ENCODE peak calls at places on chromosomes 16 and 17, in eight cellular contexts. G, H, Z, B, L, F, U and A are unnamed samples.

GRCh38 chr17:16507918-16508533 is 16.0 kb upstream of the LRRC75A start:
- DNase-seq in G (no peak), H (no peak), Z (no peak), B (peak), L (no peak), F (no peak), U (no peak), A (no peak)

GRCh38 chr17:1186214-1186820 is 6.5 kb upstream of the ABR start:
- DNase-seq in G (no peak), H (no peak), Z (no peak), B (no peak), L (no peak), F (no peak), U (no peak), A (no peak)

GRCh38 chr17:69651921-69652320 is 237.4 kb downstream of the MAP2K6 start:
- DNase-seq in G (no peak), H (no peak), Z (no peak), B (no peak), L (no peak), F (no peak), U (no peak), A (no peak)

GRCh38 chr16:11112723-11113348 is 143.2 kb downstream of the SOCS1 start:
- DNase-seq in G (no peak), H (no peak), Z (no peak), B (no peak), L (no peak), F (no peak), U (no peak), A (no peak)

GRCh38 chr17:5780476-5780875 is 196.2 kb upstream of the NLRP1 start:
- DNase-seq in G (no peak), H (no peak), Z (no peak), B (no peak), L (no peak), F (no peak), U (no peak), A (no peak)

GRCh38 chr16:22665048-22665797 is 148.7 kb upstream of the HS3ST2 start:
- DNase-seq in G (no peak), H (no peak), Z (no peak), B (no peak), L (no peak), F (no peak), U (no peak), A (no peak)

GRCh38 chr17:35372846-35373531 is 432 bp downstream of the SLFN11 start:
- DNase-seq in G (no peak), H (peak), Z (no peak), B (peak), L (no peak), F (no peak), U (no peak), A (peak)

GRCh38 chr16:29698484-29699323 is 19.7 kb downstream of the QPRT start:
- DNase-seq in G (no peak), H (no peak), Z (no peak), B (no peak), L (no peak), F (no peak), U (no peak), A (no peak)

GRCh38 chr16:87145181-87146176 is 171.7 kb downstream of the C16orf95 start:
- DNase-seq in G (no peak), H (peak), Z (peak), B (no peak), L (no peak), F (no peak), U (no peak), A (no peak)

GRCh38 chr17:37519241-37519985 is 29.7 kb downstream of the DUSP14 start:
- DNase-seq in G (no peak), H (no peak), Z (no peak), B (no peak), L (no peak), F (no peak), U (no peak), A (no peak)

GRCh38 chr17:64048805-64049204 is 28.4 kb upstream of the ICAM2 start:
- DNase-seq in G (no peak), H (no peak), Z (no peak), B (no peak), L (no peak), F (no peak), U (no peak), A (no peak)

GRCh38 chr17:3602499-3602898 is 6.7 kb downstream of the TRPV1 start:
- DNase-seq in G (peak), H (peak), Z (peak), B (peak), L (no peak), F (no peak), U (no peak), A (peak)

GRCh38 chr16:63061319-63061718 is 1025.1 kb upstream of the CDH8 start:
- DNase-seq in G (no peak), H (no peak), Z (peak), B (no peak), L (no peak), F (no peak), U (no peak), A (no peak)

GRCh38 chr16:79845734-79846135 is 245.2 kb upstream of the MAF start:
- DNase-seq in G (no peak), H (no peak), Z (peak), B (no peak), L (no peak), F (no peak), U (no peak), A (no peak)

GRCh38 chr17:37131064-37131463 is 182.3 kb downstream of the AATF start:
- DNase-seq in G (no peak), H (no peak), Z (no peak), B (no peak), L (no peak), F (peak), U (no peak), A (no peak)

GRCh38 chr17:59330314-59330942 is 1.0 kb upstream of the YPEL2 start:
- DNase-seq in G (no peak), H (peak), Z (peak), B (peak), L (no peak), F (peak), U (peak), A (no peak)

GRCh38 chr16:84595052-84595481 is 22.8 kb downstream of the COTL1 start:
- DNase-seq in G (no peak), H (no peak), Z (no peak), B (no peak), L (no peak), F (no peak), U (no peak), A (no peak)

GRCh38 chr16:54936086-54936978 is 5.7 kb downstream of the IRX5 start:
- DNase-seq in G (peak), H (peak), Z (no peak), B (peak), L (peak), F (no peak), U (no peak), A (peak)

GRCh38 chr16:86044241-86044671 is 145.3 kb downstream of the IRF8 start:
- DNase-seq in G (peak), H (peak), Z (peak), B (peak), L (peak), F (no peak), U (no peak), A (peak)

GRCh38 chr16:85878875-85879274 is 20.1 kb upstream of the IRF8 start:
- DNase-seq in G (no peak), H (no peak), Z (peak), B (no peak), L (no peak), F (peak), U (no peak), A (no peak)

GRCh38 chr17:44529864-44530263 is 26.7 kb upstream of the GPATCH8 start:
- DNase-seq in G (no peak), H (no peak), Z (peak), B (no peak), L (no peak), F (no peak), U (no peak), A (no peak)

GRCh38 chr16:85454171-85454883 is 158.8 kb upstream of the GSE1 start:
- DNase-seq in G (no peak), H (no peak), Z (no peak), B (no peak), L (no peak), F (no peak), U (no peak), A (no peak)

GRCh38 chr16:56425439-56425832 is at the start of gene AMFR:
- DNase-seq in G (peak), H (peak), Z (peak), B (peak), L (peak), F (no peak), U (peak), A (peak)

GRCh38 chr16:78993342-78993741 is 607.2 kb downstream of the MAF start:
- DNase-seq in G (no peak), H (no peak), Z (no peak), B (no peak), L (no peak), F (no peak), U (no peak), A (no peak)

GRCh38 chr16:70701036-70701435 is 15.2 kb upstream of the MTSS2 start:
- DNase-seq in G (no peak), H (peak), Z (no peak), B (no peak), L (no peak), F (no peak), U (no peak), A (no peak)

GRCh38 chr17:68613739-68614298 is 12.7 kb upstream of the FAM20A start:
- DNase-seq in G (peak), H (peak), Z (peak), B (no peak), L (peak), F (no peak), U (peak), A (peak)

GRCh38 chr17:47957591-47958490 is at the start of gene PRR15L:
- DNase-seq in G (no peak), H (no peak), Z (no peak), B (peak), L (no peak), F (no peak), U (no peak), A (no peak)

GRCh38 chr16:13234999-13235398 is 333.6 kb downstream of the SHISA9 start:
- DNase-seq in G (no peak), H (no peak), Z (no peak), B (no peak), L (no peak), F (no peak), U (no peak), A (no peak)

GRCh38 chr16:74034862-74035261 is 261.8 kb upstream of the PSMD7 start:
- DNase-seq in G (no peak), H (peak), Z (peak), B (no peak), L (peak), F (no peak), U (no peak), A (peak)

GRCh38 chr17:82241183-82241925 is 12.5 kb downstream of the SLC16A3 start:
- DNase-seq in G (no peak), H (peak), Z (peak), B (peak), L (no peak), F (peak), U (peak), A (no peak)

GRCh38 chr17:40447148-40447644 is 3.9 kb downstream of the IGFBP4 start:
- DNase-seq in G (no peak), H (no peak), Z (no peak), B (peak), L (no peak), F (no peak), U (peak), A (no peak)

GRCh38 chr17:44362964-44363612 is 565 bp downstream of the FAM171A2 start:
- DNase-seq in G (peak), H (peak), Z (no peak), B (no peak), L (no peak), F (no peak), U (no peak), A (peak)

GRCh38 chr17:7841622-7842379 is 7.8 kb downstream of the KDM6B start:
- DNase-seq in G (peak), H (peak), Z (peak), B (peak), L (peak), F (no peak), U (peak), A (peak)

GRCh38 chr16:29993903-29994612 is 1.4 kb downstream of the HIRIP3 start:
- DNase-seq in G (no peak), H (no peak), Z (no peak), B (no peak), L (no peak), F (no peak), U (no peak), A (no peak)

GRCh38 chr16:48526958-48527331 is 83.0 kb downstream of the N4BP1 start:
- DNase-seq in G (no peak), H (no peak), Z (no peak), B (no peak), L (no peak), F (no peak), U (no peak), A (no peak)

GRCh38 chr17:59890720-59891119 is 2.0 kb downstream of the TUBD1 start:
- DNase-seq in G (no peak), H (no peak), Z (peak), B (no peak), L (no peak), F (no peak), U (no peak), A (no peak)

GRCh38 chr17:48179071-48179945 is 71.7 kb downstream of the SNX11 start:
- DNase-seq in G (no peak), H (no peak), Z (no peak), B (no peak), L (no peak), F (no peak), U (no peak), A (no peak)

DNA sequence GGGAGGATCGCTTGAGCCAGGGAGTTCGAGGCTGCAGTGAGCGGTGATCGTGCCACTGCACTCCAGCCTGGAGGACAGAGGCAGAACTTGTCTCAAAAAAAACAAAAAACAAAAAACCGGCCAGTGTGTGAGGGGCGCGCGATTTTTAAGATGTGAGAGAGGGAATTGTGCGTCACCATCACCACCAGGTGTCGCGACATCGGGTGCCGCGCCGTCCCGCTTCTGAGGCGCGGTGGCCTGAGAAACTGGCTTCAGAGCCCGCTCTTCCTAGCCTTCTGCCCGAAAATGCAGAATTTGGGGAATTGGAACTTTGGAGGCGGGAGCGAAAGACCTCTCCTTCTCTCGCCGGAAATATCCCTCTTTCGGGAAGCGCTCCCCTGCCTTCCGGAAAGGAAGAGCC is 524.8 kb downstream of the KCNJ18 start:
- DNase-seq in G (no peak), H (no peak), Z (no peak), B (no peak), L (no peak), F (no peak), U (no peak), A (no peak)
- TF ChIP-seq CTCF in G (no peak), H (no peak), Z (no peak), B (no peak), L (no peak), F (no peak), U (no peak), A (no peak)

GRCh38 chr16:89733322-89733721 is 12.0 kb downstream of the ZNF276 start:
- DNase-seq in G (no peak), H (no peak), Z (no peak), B (no peak), L (no peak), F (no peak), U (no peak), A (no peak)

GRCh38 chr16:89733792-89734191 is 12.5 kb downstream of the ZNF276 start:
- DNase-seq in G (no peak), H (peak), Z (no peak), B (no peak), L (no peak), F (no peak), U (no peak), A (no peak)

GRCh38 chr16:89730610-89731234 is 9.4 kb downstream of the ZNF276 start:
- DNase-seq in G (no peak), H (no peak), Z (no peak), B (no peak), L (no peak), F (no peak), U (no peak), A (no peak)

GRCh38 chr16:89732142-89732917 is 11.0 kb downstream of the ZNF276 start:
- DNase-seq in G (no peak), H (peak), Z (no peak), B (no peak), L (no peak), F (no peak), U (no peak), A (no peak)

GRCh38 chr16:89732918-89733242 is 11.5 kb downstream of the ZNF276 start:
- DNase-seq in G (no peak), H (no peak), Z (no peak), B (no peak), L (no peak), F (no peak), U (no peak), A (no peak)
- TF ChIP-seq CTCF in G (no peak), H (no peak), Z (no peak), B (no peak), L (no peak), F (no peak), U (no peak), A (no peak)

GRCh38 chr17:79991140-79991923 is 44.3 kb downstream of the TBC1D16 start:
- DNase-seq in G (peak), H (peak), Z (peak), B (peak), L (peak), F (no peak), U (peak), A (peak)
- TF ChIP-seq CTCF in G (peak), H (peak), Z (peak), B (peak), L (peak), F (peak), U (peak), A (peak)

DNA sequence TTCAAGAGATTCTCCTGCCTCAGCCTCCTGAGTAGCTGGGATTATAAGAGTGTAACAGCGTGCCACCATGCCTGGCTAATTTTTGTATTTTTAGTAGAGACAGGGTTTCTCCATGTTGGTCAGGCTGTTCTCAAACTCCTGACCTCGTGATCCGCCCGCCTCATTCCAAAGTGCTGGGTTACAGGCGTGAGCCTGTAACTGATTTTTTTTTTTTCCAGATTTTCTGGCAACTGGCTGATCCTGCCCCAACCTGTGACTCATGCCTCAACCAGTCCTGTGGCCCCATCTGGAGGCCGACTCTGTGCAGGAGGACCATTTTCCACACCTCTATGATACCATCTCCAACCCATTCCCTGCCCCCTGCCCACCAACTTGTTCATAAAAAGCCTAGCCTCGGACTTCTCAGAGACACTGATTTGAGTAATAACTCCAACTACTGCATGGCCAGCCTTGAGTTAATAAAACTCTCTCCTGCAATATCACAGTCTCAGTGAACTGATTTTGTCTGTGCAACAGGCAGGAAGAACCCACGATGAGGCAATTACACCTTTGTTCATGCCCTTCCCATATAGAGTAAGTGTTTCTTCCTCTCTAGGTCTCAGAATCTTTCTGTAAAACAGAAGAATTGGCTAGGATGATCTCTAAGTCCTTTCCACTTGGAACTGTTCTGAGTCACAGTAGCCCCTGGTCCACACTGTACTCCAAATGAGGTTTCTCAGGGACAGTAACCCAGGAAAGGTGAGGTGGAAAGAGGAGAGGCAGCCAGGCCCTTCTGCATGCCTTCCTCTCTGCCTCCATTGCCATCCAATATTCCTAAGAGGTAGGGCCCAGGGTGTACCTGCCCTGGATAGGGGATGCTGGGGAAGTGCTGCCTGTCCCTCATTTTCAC is 8.8 kb upstream of the CNOT1 start:
- DNase-seq in G (no peak), H (peak), Z (peak), B (no peak), L (no peak), F (no peak), U (peak), A (no peak)
- TF ChIP-seq CTCF in G (no peak), H (no peak), Z (peak), B (no peak), L (no peak), F (peak), U (peak), A (no peak)

GRCh38 chr17:30805944-30806456 is 18.5 kb downstream of the CRLF3 start:
- DNase-seq in G (no peak), H (no peak), Z (no peak), B (no peak), L (no peak), F (no peak), U (no peak), A (no peak)
- TF ChIP-seq CTCF in G (peak), H (peak), Z (peak), B (no peak), L (peak), F (peak), U (no peak), A (peak)